ENCODE peak calls at places on chromosomes 16 and 17, in six cellular contexts. Z, G, U, L, E and O are unnamed samples.

GRCh38 chr16:4800290-4801041 is 2.0 kb downstream of the ROGDI start:
- DNase-seq in E (no peak), L (no peak), G (no peak), U (no peak), Z (no peak), O (no peak)

GRCh38 chr17:52145496-52145895 is 13.0 kb downstream of the CA10 start:
- DNase-seq in L (no peak), E (peak; percentile 7), G (no peak), Z (no peak), U (no peak), O (peak; percentile 31)

GRCh38 chr17:68035131-68035522 is 408 bp upstream of the KPNA2 start:
- DNase-seq in L (peak; percentile 98), G (no peak), E (no peak), U (no peak), Z (no peak), O (no peak)

GRCh38 chr16:56227936-56228335 is 36.6 kb downstream of the GNAO1 start:
- DNase-seq in L (no peak), G (no peak), U (no peak), Z (no peak), E (no peak), O (no peak)

GRCh38 chr17:80005360-80006338 is 30.0 kb downstream of the TBC1D16 start:
- DNase-seq in L (peak; percentile 80), E (peak; percentile 63), G (peak; percentile 31), Z (peak; percentile 56), U (no peak), O (peak; percentile 51)

GRCh38 chr16:57941016-57941656 is 29.8 kb downstream of the CNGB1 start:
- DNase-seq in L (no peak), Z (no peak), E (no peak), G (no peak), U (no peak), O (no peak)

GRCh38 chr17:76822184-76822778 is 45.9 kb upstream of the MGAT5B start:
- DNase-seq in Z (no peak), G (no peak), U (no peak), L (no peak), E (no peak), O (no peak)

GRCh38 chr17:78714534-78714933 is 67.5 kb downstream of the CYTH1 start:
- DNase-seq in E (no peak), G (no peak), L (no peak), Z (no peak), U (no peak), O (no peak)

GRCh38 chr17:47119746-47120520 is 69.2 kb downstream of the CDC27 start:
- DNase-seq in E (peak; percentile 93), Z (no peak), U (no peak), G (peak; percentile 76), L (no peak), O (peak; percentile 54)

GRCh38 chr16:31874354-31875111 is 926 bp downstream of the ZNF267 start:
- DNase-seq in L (no peak), E (peak; percentile 65), U (no peak), G (peak; percentile 55), Z (no peak), O (peak; percentile 88)

GRCh38 chr17:57471941-57472368 is 215.6 kb downstream of the MSI2 start:
- DNase-seq in U (no peak), Z (peak; percentile 67), E (no peak), G (no peak), L (peak; percentile 53), O (no peak)

GRCh38 chr17:39069114-39069756 is 82.2 kb downstream of the PLXDC1 start:
- DNase-seq in E (peak; percentile 40), U (no peak), G (peak; percentile 54), Z (peak; percentile 38), L (peak; percentile 59), O (peak; percentile 66)

GRCh38 chr16:77675464-77676324 is 46.6 kb upstream of the NUDT7 start:
- DNase-seq in U (peak; percentile 29), L (peak; percentile 72), E (peak; percentile 95), Z (peak; percentile 87), G (peak; percentile 78), O (peak; percentile 81)

GRCh38 chr17:76459674-76460073 is 6.7 kb upstream of the UBE2O start:
- DNase-seq in L (no peak), Z (no peak), U (no peak), G (no peak), E (no peak), O (no peak)

GRCh38 chr17:43970366-43970765 is 16.6 kb upstream of the PYY start:
- DNase-seq in L (no peak), E (no peak), G (no peak), Z (no peak), U (no peak), O (no peak)

GRCh38 chr17:20008242-20009051 is 712 bp upstream of the SPECC1 start:
- DNase-seq in G (no peak), L (peak; percentile 79), Z (no peak), U (no peak), E (no peak), O (no peak)

GRCh38 chr16:8831450-8832382 is 34.1 kb downstream of the PMM2 start:
- DNase-seq in Z (peak; percentile 32), E (no peak), G (no peak), L (peak; percentile 91), U (peak; percentile 89), O (no peak)

GRCh38 chr17:74481621-74482020 is 15.2 kb downstream of the CD300A start:
- DNase-seq in E (no peak), G (no peak), L (no peak), U (no peak), Z (no peak), O (no peak)

GRCh38 chr17:82118815-82119380 is 20.9 kb upstream of the FASN start:
- DNase-seq in G (peak; percentile 52), E (no peak), U (no peak), L (no peak), Z (peak; percentile 38), O (no peak)

GRCh38 chr17:78362232-78362631 is 2.4 kb upstream of the SOCS3 start:
- DNase-seq in U (no peak), G (no peak), L (no peak), E (no peak), Z (no peak), O (no peak)

GRCh38 chr17:38324141-38324540 is 19.6 kb downstream of the GPR179 start:
- DNase-seq in Z (no peak), G (no peak), U (no peak), E (no peak), L (no peak), O (no peak)

GRCh38 chr17:50151937-50152547 is 1.6 kb upstream of the PPP1R9B start:
- DNase-seq in L (peak; percentile 98), Z (peak; percentile 77), U (no peak), E (peak; percentile 87), G (peak; percentile 87), O (peak; percentile 93)

GRCh38 chr17:33667052-33667509 is 374.0 kb upstream of the ASIC2 start:
- DNase-seq in E (peak; percentile 41), Z (no peak), U (no peak), G (no peak), L (no peak), O (no peak)

GRCh38 chr16:30523768-30524574 is 2.4 kb downstream of the ZNF768 start:
- DNase-seq in Z (no peak), L (no peak), U (no peak), G (no peak), E (no peak), O (no peak)

GRCh38 chr17:81476097-81476496 is 36.5 kb downstream of the ACTG1 start:
- DNase-seq in E (no peak), Z (no peak), L (no peak), G (no peak), U (no peak), O (no peak)

DNA sequence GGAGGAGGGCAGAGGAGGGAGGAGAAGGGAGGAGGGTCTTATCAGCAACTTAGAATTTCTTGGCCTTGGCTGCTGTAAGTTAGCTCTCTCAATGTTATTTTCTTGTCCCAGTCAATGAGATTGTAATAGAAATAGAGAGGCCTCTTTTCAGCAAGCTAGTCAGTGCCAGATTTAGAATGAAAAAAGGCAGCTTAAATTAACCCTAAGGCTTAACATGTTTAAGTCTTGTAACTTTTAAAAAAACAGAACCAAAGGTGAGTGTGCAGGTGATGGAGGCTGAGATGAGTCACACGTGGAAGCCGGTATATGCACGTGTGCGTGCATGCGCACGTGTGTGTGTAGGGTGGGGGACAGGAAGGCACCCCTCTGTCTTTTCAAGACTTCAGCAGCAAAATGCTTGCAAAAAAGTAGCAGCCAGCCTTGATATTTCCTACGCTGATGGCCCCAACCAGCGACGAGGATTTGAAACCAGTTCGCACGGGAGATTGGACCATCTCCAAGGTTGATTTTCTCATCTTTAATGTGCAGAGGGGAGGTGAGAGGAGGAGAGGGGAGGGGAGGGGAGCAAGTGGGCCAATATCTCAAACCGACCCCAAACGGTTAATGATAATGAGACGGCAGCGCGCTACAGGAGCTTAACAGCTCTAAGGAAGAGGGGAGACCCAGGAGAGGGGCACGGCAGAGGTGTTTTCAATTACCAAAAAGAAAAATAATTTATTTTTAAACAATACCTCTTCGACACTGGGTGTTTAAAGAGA is 154.8 kb downstream of the ZNF423 start:
- DNase-seq in G (no peak), L (no peak), E (no peak), Z (no peak), U (no peak), O (no peak)
- H2BK5ac ChIP-seq in G (no peak overlapping the region), L (no peak overlapping the region), E (peak overlapping the region; percentile 29), Z (no peak overlapping the region), U (peak overlapping the region; percentile 93), O (peak overlapping the region; percentile 48)

GRCh38 chr16:61030616-61031015 is 1005.6 kb downstream of the CDH8 start:
- DNase-seq in U (no peak), Z (no peak), G (no peak), L (no peak), E (no peak), O (no peak)
- H3K14ac ChIP-seq in U (no peak overlapping the region), Z (no peak overlapping the region), G (no peak overlapping the region), L (no peak overlapping the region), E (no peak overlapping the region), O (no peak overlapping the region)

DNA sequence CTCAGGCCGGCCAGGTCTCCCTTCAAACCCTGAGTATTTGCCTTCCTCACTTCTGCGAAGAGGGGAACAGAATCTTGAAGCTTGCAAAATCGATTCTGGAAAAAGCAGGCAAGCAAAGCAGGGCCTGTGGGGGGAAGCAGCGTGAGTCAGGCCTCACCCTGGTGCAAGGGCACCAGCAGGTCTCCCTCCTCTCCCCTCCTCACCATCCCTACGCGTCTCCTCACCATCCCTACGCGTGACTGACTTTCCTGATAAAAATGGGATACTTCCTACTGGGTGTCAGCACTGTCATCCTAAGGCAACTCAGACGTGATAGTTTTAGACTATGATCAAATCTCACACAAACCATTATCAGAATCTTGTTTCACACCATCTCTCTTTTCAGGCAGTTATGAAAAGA is 12.1 kb downstream of the CMTM3 start:
- DNase-seq in Z (no peak), E (peak; percentile 76), L (no peak), U (no peak), G (peak; percentile 10), O (peak; percentile 31)
- H2BK5ac ChIP-seq in Z (no peak overlapping the region), E (no peak overlapping the region), L (no peak overlapping the region), U (no peak overlapping the region), G (peak overlapping the region; percentile 69), O (no peak overlapping the region)

DNA sequence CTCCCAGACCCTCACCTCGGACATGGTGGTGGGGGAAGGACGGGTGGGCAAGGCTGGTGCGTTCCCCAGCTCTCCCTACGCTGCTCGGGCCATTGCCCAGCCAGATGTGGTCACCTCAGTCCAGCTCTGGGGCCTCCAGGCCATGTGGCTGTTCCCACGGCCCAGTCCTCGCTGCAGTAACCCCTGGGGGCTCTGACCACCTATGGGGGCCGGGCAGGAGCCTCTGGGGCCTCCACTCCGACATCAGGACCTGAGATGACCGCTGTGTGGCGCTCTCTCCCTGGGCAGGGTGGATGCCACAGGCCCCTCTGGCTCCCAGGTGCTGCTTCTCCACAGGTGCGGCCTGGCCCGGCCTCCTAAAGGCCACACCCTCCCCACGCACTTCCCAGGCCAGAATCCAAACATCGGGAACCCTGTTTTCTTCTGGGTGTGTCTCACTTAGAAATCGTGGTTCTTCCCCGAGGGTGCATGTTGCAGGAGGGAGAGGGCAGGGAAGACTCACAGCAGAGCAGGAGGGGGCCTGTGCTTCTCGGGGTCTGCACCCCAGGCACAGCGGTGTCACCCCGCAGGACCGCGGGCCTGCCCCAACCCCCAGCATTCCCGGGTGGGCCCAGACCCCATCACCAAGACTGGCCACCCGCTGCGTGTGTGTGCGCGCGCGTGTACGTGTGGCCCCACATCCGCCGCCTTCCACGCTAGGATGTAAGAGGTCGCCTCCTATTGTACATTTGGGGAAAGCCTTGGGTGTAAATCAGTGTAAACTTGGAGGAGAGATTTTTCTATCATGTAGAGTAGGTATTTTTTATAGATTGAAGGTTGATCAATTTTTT is 5.9 kb upstream of the CAPN15 start:
- DNase-seq in L (peak; percentile 86), G (no peak), Z (no peak), U (no peak), E (no peak), O (no peak)
- H3K14ac ChIP-seq in L (no peak overlapping the region), G (no peak overlapping the region), Z (peak overlapping the region; percentile 38), U (no peak overlapping the region), E (no peak overlapping the region), O (no peak overlapping the region)